ENCODE peak calls at places on chromosomes 5 and 9, in four cellular contexts. One of them, this sample, is unnamed.

GRCh38 chr9:18442629-18443491 is 31.1 kb upstream of the ADAMTSL1 start:
- DNase-seq in neuronal stem cell: peak
- DNase-seq in H1: peak
- DNase-seq in trophoblast cell: peak
- DNase-seq in this sample: peak

GRCh38 chr5:140969880-140970279 is 3.6 kb downstream of the PCDHAC2 start:
- DNase-seq in H1: no peak
- DNase-seq in neuronal stem cell: no peak
- DNase-seq in trophoblast cell: no peak
- DNase-seq in this sample: no peak

GRCh38 chr5:172115541-172115982 is 72.5 kb downstream of the STK10 start:
- DNase-seq in trophoblast cell: no peak
- DNase-seq in H1: no peak
- DNase-seq in neuronal stem cell: no peak
- DNase-seq in this sample: no peak

GRCh38 chr5:146565764-146566163 is 49.8 kb upstream of the GPR151 start:
- DNase-seq in neuronal stem cell: peak
- DNase-seq in H1: peak
- DNase-seq in trophoblast cell: no peak
- DNase-seq in this sample: peak

GRCh38 chr9:35516481-35516880 is 26.6 kb downstream of the RUSC2 start:
- DNase-seq in neuronal stem cell: no peak
- DNase-seq in H1: no peak
- DNase-seq in trophoblast cell: peak
- DNase-seq in this sample: peak

GRCh38 chr9:131636593-131636992 is 91.3 kb downstream of the PRRT1B start:
- DNase-seq in H1: no peak
- DNase-seq in trophoblast cell: no peak
- DNase-seq in neuronal stem cell: no peak
- DNase-seq in this sample: no peak

GRCh38 chr5:9046756-9047481 is 499.0 kb downstream of the SEMA5A start:
- DNase-seq in trophoblast cell: peak
- DNase-seq in neuronal stem cell: no peak
- DNase-seq in H1: no peak
- DNase-seq in this sample: peak

GRCh38 chr9:111036946-111037743 is 1.1 kb downstream of the LPAR1 start:
- DNase-seq in H1: no peak
- DNase-seq in neuronal stem cell: peak
- DNase-seq in trophoblast cell: no peak
- DNase-seq in this sample: peak

GRCh38 chr9:6785682-6786081 is 27.9 kb downstream of the KDM4C start:
- DNase-seq in neuronal stem cell: no peak
- DNase-seq in trophoblast cell: no peak
- DNase-seq in H1: no peak
- DNase-seq in this sample: no peak

GRCh38 chr9:21964925-21965385 is 29.2 kb downstream of the CDKN2A start:
- DNase-seq in neuronal stem cell: no peak
- DNase-seq in trophoblast cell: no peak
- DNase-seq in H1: no peak
- DNase-seq in this sample: peak

GRCh38 chr5:134063421-134063820 is 51.1 kb upstream of the TCF7 start:
- DNase-seq in H1: no peak
- DNase-seq in neuronal stem cell: no peak
- DNase-seq in trophoblast cell: no peak
- DNase-seq in this sample: no peak

GRCh38 chr5:116613445-116613844 is 38.8 kb upstream of the SEMA6A start:
- DNase-seq in trophoblast cell: no peak
- DNase-seq in H1: no peak
- DNase-seq in neuronal stem cell: no peak
- DNase-seq in this sample: no peak

GRCh38 chr9:135084881-135085760 is 2.3 kb upstream of the OLFM1 start:
- DNase-seq in trophoblast cell: no peak
- DNase-seq in neuronal stem cell: no peak
- DNase-seq in H1: no peak
- DNase-seq in this sample: no peak

GRCh38 chr9:88418715-88419540 is 30.7 kb downstream of the SPIN1 start:
- DNase-seq in neuronal stem cell: no peak
- DNase-seq in trophoblast cell: peak
- DNase-seq in H1: no peak
- DNase-seq in this sample: no peak

GRCh38 chr5:124231240-124231639 is 515.2 kb downstream of the ZNF608 start:
- DNase-seq in H1: no peak
- DNase-seq in trophoblast cell: no peak
- DNase-seq in neuronal stem cell: no peak
- DNase-seq in this sample: no peak

GRCh38 chr5:98916540-98916939 is 12.3 kb downstream of the CHD1 start:
- DNase-seq in trophoblast cell: no peak
- DNase-seq in H1: no peak
- DNase-seq in neuronal stem cell: no peak
- DNase-seq in this sample: no peak

GRCh38 chr5:60961685-60962084 is 16.7 kb downstream of the NDUFAF2 start:
- DNase-seq in neuronal stem cell: no peak
- DNase-seq in trophoblast cell: no peak
- DNase-seq in H1: no peak
- DNase-seq in this sample: peak

GRCh38 chr5:180090769-180091546 is 19.4 kb upstream of the RNF130 start:
- DNase-seq in trophoblast cell: no peak
- DNase-seq in neuronal stem cell: no peak
- DNase-seq in H1: peak
- DNase-seq in this sample: peak

GRCh38 chr5:139765409-139766217 is 30.0 kb upstream of the PSD2 start:
- DNase-seq in trophoblast cell: peak
- DNase-seq in H1: peak
- DNase-seq in neuronal stem cell: peak
- DNase-seq in this sample: peak

GRCh38 chr5:76319673-76320072 is 83.4 kb upstream of the IQGAP2 start:
- DNase-seq in trophoblast cell: no peak
- DNase-seq in H1: no peak
- DNase-seq in neuronal stem cell: no peak
- DNase-seq in this sample: no peak

GRCh38 chr5:146205499-146206202 is 2.2 kb downstream of the RBM27 start:
- DNase-seq in H1: no peak
- DNase-seq in trophoblast cell: no peak
- DNase-seq in neuronal stem cell: no peak
- DNase-seq in this sample: no peak

GRCh38 chr5:5313081-5313736 is 109.3 kb upstream of the ICE1 start:
- DNase-seq in neuronal stem cell: no peak
- DNase-seq in H1: no peak
- DNase-seq in trophoblast cell: no peak
- DNase-seq in this sample: peak

GRCh38 chr5:156475831-156476551 is 149.0 kb downstream of the SGCD start:
- DNase-seq in H1: no peak
- DNase-seq in neuronal stem cell: peak
- DNase-seq in trophoblast cell: no peak
- DNase-seq in this sample: peak

GRCh38 chr5:6599739-6600138 is 33.1 kb downstream of the NSUN2 start:
- DNase-seq in neuronal stem cell: no peak
- DNase-seq in H1: no peak
- DNase-seq in trophoblast cell: no peak
- DNase-seq in this sample: no peak

GRCh38 chr5:65128226-65128625 is 353.5 kb downstream of the ADAMTS6 start:
- DNase-seq in H1: no peak
- DNase-seq in neuronal stem cell: no peak
- DNase-seq in trophoblast cell: no peak
- DNase-seq in this sample: peak

GRCh38 chr9:129868571-129869486 is 33.6 kb downstream of the USP20 start:
- DNase-seq in trophoblast cell: no peak
- DNase-seq in neuronal stem cell: no peak
- DNase-seq in H1: no peak
- DNase-seq in this sample: no peak

GRCh38 chr5:135578685-135579341 is at the start of gene CXCL14:
- DNase-seq in H1: peak
- DNase-seq in neuronal stem cell: peak
- DNase-seq in trophoblast cell: no peak
- DNase-seq in this sample: peak

GRCh38 chr5:36607838-36608783 is 1.7 kb downstream of the SLC1A3 start:
- DNase-seq in neuronal stem cell: no peak
- DNase-seq in H1: no peak
- DNase-seq in trophoblast cell: no peak
- DNase-seq in this sample: peak

GRCh38 chr5:78360674-78361225 is 333 bp downstream of the SCAMP1 start:
- DNase-seq in neuronal stem cell: no peak
- DNase-seq in trophoblast cell: peak
- DNase-seq in H1: peak
- DNase-seq in this sample: no peak

GRCh38 chr9:131291795-131292315 is 2.3 kb downstream of the PLPP7 start:
- DNase-seq in H1: no peak
- DNase-seq in neuronal stem cell: no peak
- DNase-seq in trophoblast cell: no peak
- DNase-seq in this sample: no peak

GRCh38 chr5:143268388-143268787 is 135.1 kb downstream of the NR3C1 start:
- DNase-seq in neuronal stem cell: no peak
- DNase-seq in H1: no peak
- DNase-seq in trophoblast cell: no peak
- DNase-seq in this sample: no peak

GRCh38 chr5:66171349-66172344 is 27.5 kb downstream of the SREK1 start:
- DNase-seq in H1: no peak
- DNase-seq in neuronal stem cell: no peak
- DNase-seq in trophoblast cell: peak
- DNase-seq in this sample: peak

GRCh38 chr5:55308254-55308836 is 556 bp downstream of the MTREX start:
- DNase-seq in neuronal stem cell: peak
- DNase-seq in H1: no peak
- DNase-seq in trophoblast cell: no peak
- DNase-seq in this sample: peak

GRCh38 chr9:22643541-22643940 is 196.9 kb downstream of the DMRTA1 start:
- DNase-seq in trophoblast cell: no peak
- DNase-seq in neuronal stem cell: no peak
- DNase-seq in H1: no peak
- DNase-seq in this sample: no peak

GRCh38 chr5:134127988-134128647 is 13.6 kb downstream of the TCF7 start:
- DNase-seq in neuronal stem cell: no peak
- DNase-seq in H1: no peak
- DNase-seq in trophoblast cell: no peak
- DNase-seq in this sample: no peak

DNA sequence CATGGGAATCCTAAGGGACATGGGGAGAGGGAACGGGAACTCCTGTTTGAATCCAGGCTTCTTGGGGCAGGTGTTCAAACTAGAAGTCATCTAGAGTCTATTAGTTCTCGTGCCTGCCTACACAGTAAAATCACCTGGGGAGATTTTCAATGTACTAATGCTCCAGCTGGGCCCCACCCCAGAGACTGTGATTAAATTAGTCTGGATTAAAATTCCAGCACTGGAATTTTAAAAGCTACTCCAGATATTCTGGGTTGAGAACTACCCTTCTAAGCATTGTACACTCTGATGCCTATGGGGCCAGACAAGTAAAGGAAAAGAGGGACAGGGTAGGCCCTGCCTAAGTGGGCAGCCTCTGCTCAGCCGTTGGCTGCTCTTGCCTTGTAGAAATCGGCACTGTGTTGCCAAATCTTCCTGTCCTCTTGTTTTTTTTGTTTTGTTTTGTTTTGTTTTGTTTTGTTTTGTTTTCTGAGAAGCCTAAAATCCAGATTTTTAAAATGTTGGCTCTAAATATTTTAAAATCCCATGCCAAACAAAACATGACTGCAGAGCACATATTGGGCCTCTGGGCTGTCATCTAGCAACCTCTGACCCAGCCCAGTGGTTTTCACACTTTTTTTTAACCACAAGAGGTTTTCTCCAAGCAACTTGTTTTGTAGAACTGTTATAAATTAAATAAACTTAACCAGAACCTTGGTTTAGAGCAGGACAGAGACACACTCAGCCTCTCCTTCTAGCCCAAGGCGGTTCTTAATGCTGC is 29.0 kb downstream of the ADRB2 start:
- DNase-seq in H1: no peak
- DNase-seq in trophoblast cell: no peak
- DNase-seq in neuronal stem cell: no peak
- DNase-seq in this sample: no peak
- H3K4me3 ChIP-seq in H1: no peak
- H3K4me3 ChIP-seq in trophoblast cell: no peak
- H3K4me3 ChIP-seq in neuronal stem cell: no peak
- H3K4me3 ChIP-seq in this sample: no peak

GRCh38 chr5:10351882-10352395 is 1.6 kb upstream of the MARCHF6 start:
- DNase-seq in H1: no peak
- DNase-seq in trophoblast cell: no peak
- DNase-seq in neuronal stem cell: no peak
- DNase-seq in this sample: no peak

GRCh38 chr5:10355071-10355889 is 1.8 kb downstream of the MARCHF6 start:
- DNase-seq in H1: no peak
- DNase-seq in neuronal stem cell: no peak
- DNase-seq in trophoblast cell: peak
- DNase-seq in this sample: peak

GRCh38 chr5:10354048-10354872 is 765 bp downstream of the MARCHF6 start:
- DNase-seq in trophoblast cell: peak
- DNase-seq in H1: no peak
- DNase-seq in neuronal stem cell: peak
- DNase-seq in this sample: peak

GRCh38 chr5:10352404-10353240 is 873 bp upstream of the MARCHF6 start:
- DNase-seq in H1: no peak
- DNase-seq in trophoblast cell: no peak
- DNase-seq in neuronal stem cell: no peak
- DNase-seq in this sample: peak

GRCh38 chr5:10353241-10354047 is at the start of gene MARCHF6:
- DNase-seq in neuronal stem cell: peak
- DNase-seq in trophoblast cell: peak
- DNase-seq in H1: peak
- DNase-seq in this sample: peak
- H2BK12ac ChIP-seq in neuronal stem cell: peak
- H2BK12ac ChIP-seq in trophoblast cell: no peak
- H2BK12ac ChIP-seq in H1: peak
- H2BK12ac ChIP-seq in this sample: no peak

GRCh38 chr9:127979333-127980055 is 1.3 kb downstream of the EEIG1 start:
- DNase-seq in H1: peak
- DNase-seq in trophoblast cell: no peak
- DNase-seq in neuronal stem cell: no peak
- DNase-seq in this sample: peak
- H3K4me2 ChIP-seq in H1: peak
- H3K4me2 ChIP-seq in trophoblast cell: peak
- H3K4me2 ChIP-seq in neuronal stem cell: peak
- H3K4me2 ChIP-seq in this sample: peak

GRCh38 chr9:112489876-112490661 is 3.4 kb downstream of the KIAA1958 start:
- DNase-seq in trophoblast cell: no peak
- DNase-seq in neuronal stem cell: no peak
- DNase-seq in H1: no peak
- DNase-seq in this sample: no peak
- H3K4me3 ChIP-seq in trophoblast cell: no peak
- H3K4me3 ChIP-seq in neuronal stem cell: peak
- H3K4me3 ChIP-seq in H1: peak
- H3K4me3 ChIP-seq in this sample: no peak

GRCh38 chr9:133904371-133905090 is 87.6 kb downstream of the VAV2 start:
- DNase-seq in neuronal stem cell: no peak
- DNase-seq in H1: no peak
- DNase-seq in trophoblast cell: no peak
- DNase-seq in this sample: no peak

GRCh38 chr9:133906218-133906617 is 85.9 kb downstream of the VAV2 start:
- DNase-seq in trophoblast cell: no peak
- DNase-seq in H1: no peak
- DNase-seq in neuronal stem cell: no peak
- DNase-seq in this sample: no peak

GRCh38 chr9:133897675-133898074 is 94.4 kb downstream of the VAV2 start:
- DNase-seq in H1: no peak
- DNase-seq in neuronal stem cell: no peak
- DNase-seq in trophoblast cell: peak
- DNase-seq in this sample: no peak

GRCh38 chr9:133905493-133905892 is 86.6 kb downstream of the VAV2 start:
- DNase-seq in trophoblast cell: no peak
- DNase-seq in H1: no peak
- DNase-seq in neuronal stem cell: no peak
- DNase-seq in this sample: no peak

GRCh38 chr9:133901184-133901835 is 90.8 kb downstream of the VAV2 start:
- DNase-seq in H1: no peak
- DNase-seq in trophoblast cell: peak
- DNase-seq in neuronal stem cell: no peak
- DNase-seq in this sample: no peak
- H2BK12ac ChIP-seq in H1: no peak
- H2BK12ac ChIP-seq in trophoblast cell: no peak
- H2BK12ac ChIP-seq in neuronal stem cell: no peak
- H2BK12ac ChIP-seq in this sample: no peak